ENCODE peak calls at places on chromosomes 2 and 18, in nine cellular contexts. L is choroid plexus epithelial cell, M is stomach, Y is esophagus squamous epithelium, D is astrocyte of the cerebellum, V is dorsolateral prefrontal cortex, U is adrenal gland, F is cardiac muscle cell, T is HCT116. S is an unnamed sample.

GRCh38 chr18:37270046-37270665 is 295.4 kb downstream of the CELF4 start:
- DNase-seq in L (peak), M (peak), V (no peak), Y (no peak), U (peak), T (no peak), F (peak), D (peak), S (no peak)

GRCh38 chr18:53906681-53907080 is 317.8 kb downstream of the MBD2 start:
- DNase-seq in V (no peak), D (no peak), F (peak), T (no peak), L (peak), U (no peak), M (no peak), Y (no peak), S (no peak)

GRCh38 chr2:71832844-71833243 is 314.8 kb downstream of the CYP26B1 start:
- DNase-seq in Y (no peak), D (no peak), L (no peak), M (no peak), V (no peak), T (no peak), U (no peak), F (no peak), S (no peak)

GRCh38 chr2:42132966-42133641 is 36.0 kb upstream of the EML4 start:
- DNase-seq in F (peak), V (peak), U (peak), M (peak), T (peak), L (peak), D (peak), Y (peak), S (peak)

GRCh38 chr2:239787651-239788050 is 237.5 kb downstream of the NDUFA10 start:
- DNase-seq in Y (no peak), F (no peak), T (no peak), D (no peak), L (no peak), U (no peak), V (no peak), M (no peak), S (no peak)

GRCh38 chr2:128381001-128381938 is 62.6 kb upstream of the HS6ST1 start:
- DNase-seq in T (no peak), L (peak), V (peak), F (peak), Y (no peak), U (no peak), D (no peak), M (peak), S (no peak)

GRCh38 chr2:69156624-69157023 is 143.6 kb downstream of the ANTXR1 start:
- DNase-seq in U (no peak), V (no peak), T (no peak), M (no peak), D (no peak), L (no peak), Y (no peak), F (no peak), S (no peak)

GRCh38 chr2:233426619-233427342 is 72.5 kb downstream of the DGKD start:
- DNase-seq in U (no peak), L (peak), T (peak), F (no peak), Y (no peak), V (no peak), D (no peak), M (peak), S (no peak)

GRCh38 chr2:191145769-191146471 is 4.9 kb downstream of the STAT4 start:
- DNase-seq in V (no peak), Y (no peak), L (no peak), D (no peak), F (no peak), M (no peak), T (no peak), U (no peak), S (no peak)
- H3K4me3 ChIP-seq in V (no peak), Y (no peak), L (no peak), D (no peak), F (no peak), M (no peak), T (no peak), U (no peak), S (no peak)

GRCh38 chr2:231321556-231322334 is 73.8 kb upstream of the B3GNT7 start:
- DNase-seq in M (peak), U (no peak), Y (no peak), D (no peak), T (no peak), F (no peak), L (no peak), V (no peak), S (no peak)
- H3K4me3 ChIP-seq in M (no peak), U (no peak), Y (no peak), D (no peak), T (no peak), F (no peak), L (no peak), V (no peak), S (no peak)

GRCh38 chr2:172423120-172423519 is 4.3 kb upstream of the ITGA6 start:
- DNase-seq in L (no peak), V (no peak), T (no peak), Y (no peak), F (no peak), D (no peak), M (no peak), U (no peak), S (no peak)
- H3K4me3 ChIP-seq in L (no peak), V (no peak), T (no peak), Y (no peak), F (no peak), D (no peak), M (no peak), U (no peak), S (no peak)

DNA sequence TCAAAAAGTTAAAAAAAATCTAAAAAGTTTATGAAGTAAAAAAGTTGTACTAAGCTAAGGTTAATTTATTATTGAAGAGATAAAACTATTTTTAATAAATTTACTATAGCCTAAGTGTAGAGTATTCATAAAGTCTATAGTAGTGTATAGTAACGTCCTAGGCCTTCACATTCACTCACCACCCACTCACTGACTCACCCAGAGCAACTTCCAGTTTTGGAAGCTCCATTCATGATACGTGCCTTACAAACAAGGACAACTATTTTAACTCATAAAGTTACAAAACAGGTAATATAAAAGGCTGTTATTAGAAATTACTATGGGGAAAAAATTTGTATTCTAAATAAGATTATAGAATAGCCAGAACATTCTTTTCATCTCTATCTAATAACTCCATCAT is 158.9 kb upstream of the FN1 start:
- DNase-seq in Y (no peak), V (no peak), F (no peak), T (no peak), U (no peak), L (peak), M (no peak), D (no peak), S (no peak)
- H3K4me3 ChIP-seq in Y (no peak), V (no peak), F (no peak), T (no peak), U (no peak), L (no peak), M (no peak), D (no peak), S (no peak)

GRCh38 chr2:172430671-172431070 is 3.3 kb downstream of the ITGA6 start:
- DNase-seq in M (no peak), L (no peak), Y (no peak), F (no peak), D (no peak), T (peak), U (no peak), V (no peak), S (no peak)
- H3K4me3 ChIP-seq in M (no peak), L (no peak), Y (peak), F (no peak), D (no peak), T (peak), U (no peak), V (peak), S (no peak)

GRCh38 chr2:115161531-115162453 is 719.4 kb downstream of the DPP10 start:
- DNase-seq in T (no peak), D (no peak), U (peak), V (peak), M (peak), F (peak), L (no peak), Y (no peak), S (peak)
- H3K4me3 ChIP-seq in T (no peak), D (peak), U (peak), V (peak), M (peak), F (peak), L (no peak), Y (peak), S (peak)

DNA sequence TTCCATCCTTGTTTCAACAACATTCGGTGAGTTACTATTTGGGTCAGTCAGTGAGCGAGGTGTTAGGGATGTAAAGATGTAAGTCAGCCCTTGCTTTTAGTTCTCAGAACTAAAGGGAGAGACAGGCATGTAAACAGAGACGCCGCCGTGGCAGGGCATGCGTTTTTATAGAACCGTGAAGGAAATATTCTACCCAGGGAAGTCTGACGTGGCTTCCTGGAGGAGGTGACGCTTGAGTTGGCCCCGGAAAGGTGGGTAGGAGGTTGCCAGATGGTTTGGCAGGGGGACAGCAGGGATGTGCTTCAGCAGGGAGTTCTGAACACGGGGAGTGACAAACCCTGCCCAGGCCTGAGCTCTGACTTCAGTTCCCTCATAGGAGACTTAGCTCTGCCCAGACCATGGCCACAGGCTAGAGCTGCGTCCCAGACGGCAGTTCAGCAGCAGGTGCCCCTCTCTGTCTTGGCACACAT is 23.5 kb upstream of the RPL31 start:
- DNase-seq in T (no peak), Y (no peak), U (no peak), F (no peak), L (no peak), D (no peak), V (peak), M (no peak), S (no peak)
- H3K4me3 ChIP-seq in T (no peak), Y (no peak), U (no peak), F (no peak), L (no peak), D (no peak), V (no peak), M (no peak), S (no peak)

GRCh38 chr18:57209697-57210096 is 62.8 kb downstream of the BOD1L2 start:
- DNase-seq in T (no peak), Y (no peak), D (no peak), M (no peak), F (no peak), L (no peak), V (no peak), U (no peak), S (no peak)

GRCh38 chr18:57210711-57211411 is 64.0 kb downstream of the BOD1L2 start:
- DNase-seq in Y (no peak), F (no peak), M (no peak), T (no peak), D (no peak), L (no peak), U (no peak), V (no peak), S (no peak)

GRCh38 chr18:57211412-57211750 is 64.5 kb downstream of the BOD1L2 start:
- DNase-seq in D (no peak), M (no peak), L (no peak), V (no peak), T (no peak), F (no peak), U (no peak), Y (no peak), S (no peak)

GRCh38 chr18:57211776-57212175 is 64.9 kb downstream of the BOD1L2 start:
- DNase-seq in M (no peak), F (no peak), L (no peak), D (no peak), U (no peak), Y (no peak), V (no peak), T (no peak), S (no peak)

DNA sequence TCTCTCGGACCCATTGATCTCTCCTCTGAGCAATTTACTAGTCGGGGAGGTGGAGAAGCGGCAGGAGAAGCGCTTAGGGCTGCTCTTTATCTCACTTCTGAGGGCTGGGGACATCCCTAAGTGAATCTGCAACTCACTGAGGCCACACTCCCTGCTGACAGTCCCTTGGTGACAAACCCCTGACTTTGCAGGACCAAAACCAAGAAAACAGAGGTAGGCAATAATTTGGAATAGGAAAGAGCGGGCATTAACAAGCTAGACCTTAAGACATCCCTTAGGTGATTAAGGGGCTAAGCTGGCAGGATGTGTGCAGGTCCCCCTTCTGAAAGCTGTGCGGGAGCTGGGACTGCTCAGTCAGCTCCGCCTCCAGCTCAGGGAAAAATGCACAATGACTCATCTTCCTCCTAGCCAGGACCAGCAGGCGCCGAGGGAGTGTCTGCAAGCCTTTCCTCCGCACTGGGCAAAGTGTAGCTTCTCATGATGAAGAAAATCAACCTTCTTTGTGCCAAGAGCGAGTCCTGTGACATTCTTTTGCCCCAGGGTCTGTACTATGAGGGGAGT is 63.3 kb downstream of the BOD1L2 start:
- DNase-seq in D (peak), Y (no peak), T (peak), F (peak), V (peak), M (peak), L (peak), U (peak), S (peak)
- H3K4me3 ChIP-seq in D (no peak), Y (no peak), T (peak), F (no peak), V (peak), M (no peak), L (no peak), U (no peak), S (no peak)

GRCh38 chr2:223054193-223054781 is 2.3 kb downstream of the KCNE4 start:
- DNase-seq in M (no peak), Y (no peak), L (peak), T (no peak), U (no peak), V (no peak), D (peak), F (no peak), S (no peak)

GRCh38 chr2:223057545-223057944 is 5.6 kb downstream of the KCNE4 start:
- DNase-seq in V (no peak), U (no peak), M (no peak), T (no peak), L (no peak), F (no peak), Y (no peak), D (no peak), S (no peak)

GRCh38 chr2:223056656-223057418 is 4.8 kb downstream of the KCNE4 start:
- DNase-seq in Y (no peak), U (no peak), T (no peak), L (peak), D (peak), V (no peak), F (no peak), M (no peak), S (no peak)

GRCh38 chr2:223055140-223055539 is 3.1 kb downstream of the KCNE4 start:
- DNase-seq in T (no peak), F (no peak), Y (no peak), L (peak), D (no peak), V (no peak), U (no peak), M (no peak), S (no peak)

GRCh38 chr2:223055836-223056235 is 3.8 kb downstream of the KCNE4 start:
- DNase-seq in M (peak), F (no peak), Y (no peak), D (no peak), L (no peak), U (no peak), T (no peak), V (no peak), S (no peak)
- H3K4me3 ChIP-seq in M (peak), F (no peak), Y (no peak), D (no peak), L (no peak), U (no peak), T (no peak), V (no peak), S (no peak)

DNA sequence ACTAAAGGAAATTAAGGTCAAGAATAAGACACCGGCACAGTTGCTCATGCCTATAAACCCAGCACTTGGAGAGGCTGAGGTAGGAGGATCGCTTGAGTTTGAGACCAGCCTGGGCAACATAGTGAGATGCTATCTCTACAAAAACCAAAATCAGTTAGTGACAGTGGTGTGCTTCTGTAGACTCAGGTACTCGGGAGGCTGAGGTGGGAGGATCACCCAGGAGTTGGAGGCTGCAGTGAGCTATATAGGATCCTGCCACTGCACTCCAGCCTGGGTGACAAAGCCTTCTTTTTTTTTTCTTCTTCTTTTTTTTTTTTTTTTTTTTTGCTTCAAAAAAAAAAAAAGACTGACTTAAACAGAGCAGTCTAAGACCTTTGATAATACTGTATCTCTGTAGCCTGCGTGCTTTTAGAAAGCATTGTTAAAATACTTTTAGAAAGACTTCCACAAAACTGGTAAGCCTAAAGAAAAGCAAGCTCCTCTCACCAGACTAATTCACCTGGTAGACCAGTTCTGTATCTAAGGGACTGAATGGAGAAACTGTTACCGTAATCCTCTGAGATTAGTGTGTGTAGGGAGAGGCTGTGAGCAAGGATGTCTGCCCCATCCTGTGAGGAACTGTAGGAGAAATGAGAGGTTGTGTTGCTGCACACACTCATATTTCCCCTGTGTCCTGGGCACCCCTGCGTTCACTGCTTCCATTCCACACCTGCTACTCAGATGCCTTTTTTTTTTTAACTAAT is 10.8 kb downstream of the RAB12 start:
- DNase-seq in U (no peak), T (no peak), V (no peak), F (no peak), Y (no peak), M (no peak), L (no peak), D (no peak), S (no peak)
- H3K4me3 ChIP-seq in U (no peak), T (no peak), V (no peak), F (no peak), Y (no peak), M (no peak), L (no peak), D (no peak), S (no peak)

S was measured in pancreas.